ENCODE peak calls at places on chromosomes 3 and 15, in ten cellular contexts. E, G, T, O, Q, C, F, Y, M and I are unnamed samples.

GRCh38 chr15:85748176-85748575 is 46.5 kb downstream of the KLHL25 start:
- DNase-seq in E (no peak), G (no peak), T (no peak), O (no peak), Q (peak; percentile 9), C (no peak), F (no peak), Y (peak; percentile 24), M (peak; percentile 27), I (no peak)

GRCh38 chr3:128323206-128324081 is 143.2 kb downstream of the DNAJB8 start:
- DNase-seq in E (no peak), G (peak; percentile 23), T (no peak), O (no peak), Q (no peak), C (no peak), F (no peak), Y (peak; percentile 18), M (no peak), I (no peak)

GRCh38 chr15:67361100-67361499 is 106.5 kb downstream of the IQCH start:
- DNase-seq in E (no peak), G (no peak), T (no peak), O (no peak), Q (no peak), C (no peak), F (no peak), Y (no peak), M (no peak), I (no peak)

GRCh38 chr3:12178091-12178820 is 19.5 kb upstream of the TIMP4 start:
- DNase-seq in E (no peak), G (peak; percentile 53), T (no peak), O (peak; percentile 10), Q (peak; percentile 43), C (peak; percentile 27), F (peak; percentile 66), Y (no peak), M (peak; percentile 64), I (no peak)

GRCh38 chr15:33934896-33935295 is 33.4 kb upstream of the CHRM5 start:
- DNase-seq in E (no peak), G (no peak), T (no peak), O (no peak), Q (no peak), C (no peak), F (peak; percentile 46), Y (no peak), M (no peak), I (no peak)

GRCh38 chr3:146159037-146159436 is 1.9 kb downstream of the PLOD2 start:
- DNase-seq in E (no peak), G (no peak), T (no peak), O (no peak), Q (no peak), C (no peak), F (peak; percentile 75), Y (no peak), M (no peak), I (no peak)

GRCh38 chr3:197423376-197423775 is 125.0 kb upstream of the DLG1 start:
- DNase-seq in E (no peak), G (no peak), T (no peak), O (no peak), Q (no peak), C (no peak), F (no peak), Y (no peak), M (peak; percentile 19), I (no peak)

GRCh38 chr3:58324675-58325390 is 7.9 kb upstream of the PXK start:
- DNase-seq in E (no peak), G (no peak), T (no peak), O (no peak), Q (no peak), C (no peak), F (no peak), Y (no peak), M (no peak), I (no peak)

GRCh38 chr3:10484709-10485108 is 20.7 kb downstream of the ATP2B2 start:
- DNase-seq in E (no peak), G (no peak), T (no peak), O (no peak), Q (no peak), C (no peak), F (no peak), Y (no peak), M (no peak), I (no peak)

DNA sequence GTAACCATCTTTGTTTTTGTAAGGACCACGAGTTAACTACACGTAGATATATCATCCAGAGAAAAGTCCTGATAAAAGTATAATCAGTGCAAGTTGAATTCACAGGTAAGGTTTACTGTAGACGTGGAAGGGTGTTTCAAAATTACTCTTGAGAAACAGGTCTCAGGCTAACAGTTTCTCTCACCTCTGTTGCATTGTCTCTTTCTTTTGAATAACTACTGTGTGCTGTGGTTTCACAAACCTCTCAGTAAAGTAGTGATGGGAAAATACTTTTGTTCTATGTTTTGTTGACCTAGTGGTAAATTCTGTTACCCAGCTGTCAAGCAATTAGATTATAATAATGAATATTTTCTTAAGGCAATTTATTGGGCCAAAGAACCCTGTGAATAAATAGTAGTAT is 75.2 kb downstream of the RBMS3 start:
- DNase-seq in E (no peak), G (no peak), T (no peak), O (no peak), Q (no peak), C (no peak), F (no peak), Y (no peak), M (no peak), I (no peak)
- H3K27ac ChIP-seq in E (no peak overlapping the region), G (no peak overlapping the region), T (no peak overlapping the region), O (no peak overlapping the region), Q (no peak overlapping the region), C (no peak overlapping the region), F (no peak overlapping the region), Y (no peak overlapping the region), M (no peak overlapping the region), I (no peak overlapping the region)

GRCh38 chr15:89526601-89527441 is 30.4 kb upstream of the RHCG start:
- DNase-seq in E (no peak), G (no peak), T (no peak), O (no peak), Q (no peak), C (no peak), F (no peak), Y (no peak), M (no peak), I (no peak)

GRCh38 chr15:89531796-89532537 is 35.6 kb upstream of the RHCG start:
- DNase-seq in E (no peak), G (no peak), T (no peak), O (peak; percentile 8), Q (no peak), C (no peak), F (no peak), Y (no peak), M (no peak), I (no peak)

GRCh38 chr15:89524184-89524583 is 27.8 kb upstream of the RHCG start:
- DNase-seq in E (no peak), G (no peak), T (no peak), O (no peak), Q (no peak), C (no peak), F (no peak), Y (no peak), M (no peak), I (no peak)

GRCh38 chr15:89526181-89526580 is 29.8 kb upstream of the RHCG start:
- DNase-seq in E (no peak), G (no peak), T (no peak), O (no peak), Q (no peak), C (no peak), F (no peak), Y (no peak), M (no peak), I (no peak)

GRCh38 chr15:89528757-89529352 is 32.5 kb upstream of the RHCG start:
- DNase-seq in E (no peak), G (no peak), T (no peak), O (no peak), Q (no peak), C (no peak), F (no peak), Y (no peak), M (no peak), I (no peak)
- H3K27ac ChIP-seq in E (no peak overlapping the region), G (no peak overlapping the region), T (no peak overlapping the region), O (no peak overlapping the region), Q (no peak overlapping the region), C (no peak overlapping the region), F (no peak overlapping the region), Y (no peak overlapping the region), M (no peak overlapping the region), I (no peak overlapping the region)

GRCh38 chr3:123660900-123661299 is 76.0 kb upstream of the HACD2 start:
- DNase-seq in E (no peak), G (peak; percentile 92), T (peak; percentile 26), O (no peak), Q (peak; percentile 94), C (peak; percentile 97), F (peak; percentile 100), Y (no peak), M (peak; percentile 91), I (no peak)

GRCh38 chr3:123658860-123659221 is 74.0 kb upstream of the HACD2 start:
- DNase-seq in E (no peak), G (no peak), T (no peak), O (no peak), Q (no peak), C (peak; percentile 70), F (no peak), Y (no peak), M (no peak), I (no peak)

GRCh38 chr3:123661973-123662372 is 77.1 kb upstream of the HACD2 start:
- DNase-seq in E (no peak), G (no peak), T (no peak), O (no peak), Q (no peak), C (no peak), F (no peak), Y (no peak), M (no peak), I (no peak)

GRCh38 chr3:123658118-123658859 is 73.4 kb upstream of the HACD2 start:
- DNase-seq in E (no peak), G (peak; percentile 67), T (no peak), O (no peak), Q (peak; percentile 67), C (peak; percentile 83), F (peak; percentile 93), Y (no peak), M (peak; percentile 78), I (no peak)

GRCh38 chr3:123660276-123660675 is 75.4 kb upstream of the HACD2 start:
- DNase-seq in E (no peak), G (no peak), T (no peak), O (no peak), Q (no peak), C (no peak), F (peak; percentile 39), Y (no peak), M (no peak), I (no peak)
- H3K27ac ChIP-seq in E (no peak overlapping the region), G (peak overlapping the region; percentile 55), T (no peak overlapping the region), O (no peak overlapping the region), Q (peak overlapping the region; percentile 76), C (peak overlapping the region; percentile 93), F (no peak overlapping the region), Y (no peak overlapping the region), M (peak overlapping the region; percentile 64), I (no peak overlapping the region)

DNA sequence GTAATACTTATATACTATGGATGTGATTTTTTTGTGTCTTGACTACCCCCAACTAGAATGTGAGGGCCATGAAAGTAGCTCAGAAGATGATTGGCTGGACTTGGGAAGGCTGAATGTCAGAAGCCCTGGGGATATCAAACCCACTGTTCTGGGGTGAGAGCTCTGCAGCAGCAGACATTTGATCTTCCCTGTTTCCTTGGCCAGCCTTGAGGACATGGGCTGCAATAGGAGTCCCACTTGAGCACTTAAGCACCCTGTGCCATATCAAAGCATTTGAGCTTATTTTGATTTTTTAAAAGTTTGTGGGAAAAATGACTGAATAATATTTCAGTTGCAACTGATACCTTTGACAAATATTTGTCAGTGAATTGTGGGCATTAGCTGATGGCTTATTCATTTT is 21.7 kb downstream of the GTF2E1 start:
- DNase-seq in E (no peak), G (no peak), T (no peak), O (peak; percentile 61), Q (no peak), C (no peak), F (no peak), Y (no peak), M (no peak), I (no peak)
- H3K27ac ChIP-seq in E (no peak overlapping the region), G (no peak overlapping the region), T (no peak overlapping the region), O (no peak overlapping the region), Q (no peak overlapping the region), C (no peak overlapping the region), F (no peak overlapping the region), Y (no peak overlapping the region), M (no peak overlapping the region), I (no peak overlapping the region)